ENCODE peak calls at places on chromosomes 6 and 20, in six cellular contexts. One of them, this sample, is unnamed.

GRCh38 chr20:15515706-15516105 is 1057.5 kb downstream of the KIF16B start:
- DNase-seq in cardiac muscle cell: peak; percentile 40
- DNase-seq in BJ: no peak
- DNase-seq in CD4-positive, alpha-beta memory T cell: no peak
- DNase-seq in neural progenitor cell: peak; percentile 11
- DNase-seq in IMR-90: no peak
- DNase-seq in this sample: no peak

GRCh38 chr6:170160031-170160627 is 130.7 kb downstream of the DLL1 start:
- DNase-seq in cardiac muscle cell: no peak
- DNase-seq in BJ: no peak
- DNase-seq in CD4-positive, alpha-beta memory T cell: no peak
- DNase-seq in neural progenitor cell: no peak
- DNase-seq in IMR-90: no peak
- DNase-seq in this sample: peak; percentile 83

GRCh38 chr6:157005940-157006339 is 228.8 kb downstream of the ARID1B start:
- DNase-seq in cardiac muscle cell: no peak
- DNase-seq in BJ: no peak
- DNase-seq in CD4-positive, alpha-beta memory T cell: no peak
- DNase-seq in neural progenitor cell: no peak
- DNase-seq in IMR-90: no peak
- DNase-seq in this sample: no peak

GRCh38 chr6:114291428-114291827 is 51.4 kb downstream of the HS3ST5 start:
- DNase-seq in cardiac muscle cell: no peak
- DNase-seq in BJ: no peak
- DNase-seq in CD4-positive, alpha-beta memory T cell: no peak
- DNase-seq in neural progenitor cell: no peak
- DNase-seq in IMR-90: no peak
- DNase-seq in this sample: no peak

GRCh38 chr20:3751664-3752385 is 15.7 kb downstream of the ADISSP start:
- DNase-seq in cardiac muscle cell: peak; percentile 58
- DNase-seq in BJ: no peak
- DNase-seq in CD4-positive, alpha-beta memory T cell: peak; percentile 34
- DNase-seq in neural progenitor cell: peak; percentile 87
- DNase-seq in IMR-90: no peak
- DNase-seq in this sample: peak; percentile 88

GRCh38 chr20:22866757-22867425 is 168.2 kb upstream of the SSTR4 start:
- DNase-seq in cardiac muscle cell: no peak
- DNase-seq in BJ: no peak
- DNase-seq in CD4-positive, alpha-beta memory T cell: no peak
- DNase-seq in neural progenitor cell: no peak
- DNase-seq in IMR-90: no peak
- DNase-seq in this sample: no peak

GRCh38 chr20:33176101-33176500 is 8.1 kb downstream of the BPIFA2 start:
- DNase-seq in cardiac muscle cell: no peak
- DNase-seq in BJ: no peak
- DNase-seq in CD4-positive, alpha-beta memory T cell: no peak
- DNase-seq in neural progenitor cell: peak; percentile 31
- DNase-seq in IMR-90: no peak
- DNase-seq in this sample: no peak

GRCh38 chr6:4794140-4794707 is 18.0 kb downstream of the CDYL start:
- DNase-seq in cardiac muscle cell: no peak
- DNase-seq in BJ: no peak
- DNase-seq in CD4-positive, alpha-beta memory T cell: no peak
- DNase-seq in neural progenitor cell: peak; percentile 16
- DNase-seq in IMR-90: no peak
- DNase-seq in this sample: peak; percentile 49

GRCh38 chr6:168300975-168301647 is 18.5 kb downstream of the DACT2 start:
- DNase-seq in cardiac muscle cell: no peak
- DNase-seq in BJ: no peak
- DNase-seq in CD4-positive, alpha-beta memory T cell: no peak
- DNase-seq in neural progenitor cell: no peak
- DNase-seq in IMR-90: no peak
- DNase-seq in this sample: no peak

GRCh38 chr6:28941681-28942448 is 18.1 kb upstream of the TRIM27 start:
- DNase-seq in cardiac muscle cell: peak; percentile 60
- DNase-seq in BJ: no peak
- DNase-seq in CD4-positive, alpha-beta memory T cell: no peak
- DNase-seq in neural progenitor cell: peak; percentile 70
- DNase-seq in IMR-90: no peak
- DNase-seq in this sample: peak; percentile 57

GRCh38 chr6:73236147-73236750 is 11.0 kb upstream of the KHDC1L start:
- DNase-seq in cardiac muscle cell: no peak
- DNase-seq in BJ: peak; percentile 94
- DNase-seq in CD4-positive, alpha-beta memory T cell: no peak
- DNase-seq in neural progenitor cell: no peak
- DNase-seq in IMR-90: peak; percentile 97
- DNase-seq in this sample: no peak

GRCh38 chr6:2641044-2641673 is 109.6 kb downstream of the MYLK4 start:
- DNase-seq in cardiac muscle cell: no peak
- DNase-seq in BJ: no peak
- DNase-seq in CD4-positive, alpha-beta memory T cell: no peak
- DNase-seq in neural progenitor cell: no peak
- DNase-seq in IMR-90: no peak
- DNase-seq in this sample: no peak

GRCh38 chr20:61803903-61804804 is 261.5 kb downstream of the TAF4 start:
- DNase-seq in cardiac muscle cell: no peak
- DNase-seq in BJ: no peak
- DNase-seq in CD4-positive, alpha-beta memory T cell: no peak
- DNase-seq in neural progenitor cell: peak; percentile 29
- DNase-seq in IMR-90: peak; percentile 7
- DNase-seq in this sample: peak; percentile 77

GRCh38 chr20:38726849-38727601 is 2.7 kb downstream of the SLC32A1 start:
- DNase-seq in cardiac muscle cell: peak; percentile 88
- DNase-seq in BJ: no peak
- DNase-seq in CD4-positive, alpha-beta memory T cell: peak; percentile 48
- DNase-seq in neural progenitor cell: peak; percentile 93
- DNase-seq in IMR-90: no peak
- DNase-seq in this sample: peak; percentile 97

GRCh38 chr6:112563368-112563767 is 216.2 kb downstream of the RFPL4B start:
- DNase-seq in cardiac muscle cell: peak; percentile 25
- DNase-seq in BJ: no peak
- DNase-seq in CD4-positive, alpha-beta memory T cell: no peak
- DNase-seq in neural progenitor cell: no peak
- DNase-seq in IMR-90: peak; percentile 72
- DNase-seq in this sample: peak; percentile 10

GRCh38 chr6:125453516-125453915 is 151.7 kb upstream of the HDDC2 start:
- DNase-seq in cardiac muscle cell: no peak
- DNase-seq in BJ: no peak
- DNase-seq in CD4-positive, alpha-beta memory T cell: no peak
- DNase-seq in neural progenitor cell: no peak
- DNase-seq in IMR-90: no peak
- DNase-seq in this sample: no peak

GRCh38 chr20:44501448-44501847 is 20.4 kb downstream of the SERINC3 start:
- DNase-seq in cardiac muscle cell: no peak
- DNase-seq in BJ: peak; percentile 47
- DNase-seq in CD4-positive, alpha-beta memory T cell: no peak
- DNase-seq in neural progenitor cell: no peak
- DNase-seq in IMR-90: peak; percentile 91
- DNase-seq in this sample: no peak

GRCh38 chr20:58117944-58118343 is 110.5 kb downstream of the ANKRD60 start:
- DNase-seq in cardiac muscle cell: no peak
- DNase-seq in BJ: no peak
- DNase-seq in CD4-positive, alpha-beta memory T cell: no peak
- DNase-seq in neural progenitor cell: no peak
- DNase-seq in IMR-90: no peak
- DNase-seq in this sample: no peak

GRCh38 chr6:72286911-72287311 is 335.0 kb upstream of the KCNQ5 start:
- DNase-seq in cardiac muscle cell: no peak
- DNase-seq in BJ: peak; percentile 19
- DNase-seq in CD4-positive, alpha-beta memory T cell: no peak
- DNase-seq in neural progenitor cell: no peak
- DNase-seq in IMR-90: peak; percentile 75
- DNase-seq in this sample: no peak

GRCh38 chr6:142940487-142940886 is 4.5 kb downstream of the HIVEP2 start:
- DNase-seq in cardiac muscle cell: no peak
- DNase-seq in BJ: no peak
- DNase-seq in CD4-positive, alpha-beta memory T cell: no peak
- DNase-seq in neural progenitor cell: no peak
- DNase-seq in IMR-90: peak; percentile 73
- DNase-seq in this sample: no peak

GRCh38 chr6:28474441-28475219 is 31.3 kb upstream of the ZSCAN23 start:
- DNase-seq in cardiac muscle cell: peak; percentile 63
- DNase-seq in BJ: peak; percentile 41
- DNase-seq in CD4-positive, alpha-beta memory T cell: no peak
- DNase-seq in neural progenitor cell: peak; percentile 78
- DNase-seq in IMR-90: peak; percentile 92
- DNase-seq in this sample: peak; percentile 65

DNA sequence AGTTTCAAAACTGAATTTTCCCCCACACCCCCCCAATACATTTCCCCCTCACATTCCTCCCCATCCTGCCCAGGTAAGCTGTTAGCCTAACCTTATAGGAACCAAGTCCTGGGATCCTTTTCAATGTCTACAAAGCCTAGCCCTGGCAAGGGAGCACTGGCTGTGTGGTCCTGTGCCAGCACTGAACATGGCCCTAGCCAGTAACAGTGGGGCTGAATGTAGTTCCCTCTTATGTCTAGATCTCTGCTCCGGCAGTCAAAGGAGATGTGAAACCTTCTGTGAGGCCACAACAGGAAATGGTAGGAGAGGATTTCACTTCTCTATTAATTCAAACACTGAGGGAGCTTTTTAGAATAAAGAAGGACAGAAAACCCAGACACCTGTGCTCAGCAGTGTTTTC is 3.4 kb upstream of the HLA-DMB start:
- DNase-seq in cardiac muscle cell: no peak
- DNase-seq in BJ: no peak
- DNase-seq in CD4-positive, alpha-beta memory T cell: peak; percentile 41
- DNase-seq in neural progenitor cell: no peak
- DNase-seq in IMR-90: no peak
- DNase-seq in this sample: no peak
- H3K4me3 ChIP-seq in cardiac muscle cell: no peak overlapping the region
- H3K4me3 ChIP-seq in BJ: no peak overlapping the region
- H3K4me3 ChIP-seq in CD4-positive, alpha-beta memory T cell: peak overlapping the region; percentile 33
- H3K4me3 ChIP-seq in neural progenitor cell: no peak overlapping the region
- H3K4me3 ChIP-seq in IMR-90: no peak overlapping the region
- H3K4me3 ChIP-seq in this sample: no peak overlapping the region

GRCh38 chr6:150280703-150281102 is 88.1 kb upstream of the IYD start:
- DNase-seq in cardiac muscle cell: no peak
- DNase-seq in BJ: no peak
- DNase-seq in CD4-positive, alpha-beta memory T cell: no peak
- DNase-seq in neural progenitor cell: no peak
- DNase-seq in IMR-90: no peak
- DNase-seq in this sample: no peak

GRCh38 chr6:150281767-150282166 is 87.0 kb upstream of the IYD start:
- DNase-seq in cardiac muscle cell: no peak
- DNase-seq in BJ: no peak
- DNase-seq in CD4-positive, alpha-beta memory T cell: no peak
- DNase-seq in neural progenitor cell: no peak
- DNase-seq in IMR-90: no peak
- DNase-seq in this sample: no peak

GRCh38 chr6:150286919-150287318 is 81.9 kb upstream of the IYD start:
- DNase-seq in cardiac muscle cell: no peak
- DNase-seq in BJ: no peak
- DNase-seq in CD4-positive, alpha-beta memory T cell: no peak
- DNase-seq in neural progenitor cell: no peak
- DNase-seq in IMR-90: peak; percentile 7
- DNase-seq in this sample: no peak

GRCh38 chr6:150279533-150279932 is 89.3 kb upstream of the IYD start:
- DNase-seq in cardiac muscle cell: no peak
- DNase-seq in BJ: no peak
- DNase-seq in CD4-positive, alpha-beta memory T cell: no peak
- DNase-seq in neural progenitor cell: no peak
- DNase-seq in IMR-90: no peak
- DNase-seq in this sample: no peak

GRCh38 chr6:150282806-150283205 is 86.0 kb upstream of the IYD start:
- DNase-seq in cardiac muscle cell: no peak
- DNase-seq in BJ: no peak
- DNase-seq in CD4-positive, alpha-beta memory T cell: no peak
- DNase-seq in neural progenitor cell: no peak
- DNase-seq in IMR-90: peak; percentile 13
- DNase-seq in this sample: no peak
- H3K27me3 ChIP-seq in cardiac muscle cell: no peaks in the 10 kb centered on the region
- H3K27me3 ChIP-seq in BJ: peaks cover 3% of the 10 kb centered on the region
- H3K27me3 ChIP-seq in CD4-positive, alpha-beta memory T cell: no peaks in the 10 kb centered on the region
- H3K27me3 ChIP-seq in neural progenitor cell: no peaks in the 10 kb centered on the region
- H3K27me3 ChIP-seq in IMR-90: peaks cover 5% of the 10 kb centered on the region
- H3K27me3 ChIP-seq in this sample: no peaks in the 10 kb centered on the region

GRCh38 chr20:19992996-19993908 is 23.9 kb upstream of the NAA20 start:
- DNase-seq in cardiac muscle cell: no peak
- DNase-seq in BJ: peak; percentile 87
- DNase-seq in CD4-positive, alpha-beta memory T cell: no peak
- DNase-seq in neural progenitor cell: no peak
- DNase-seq in IMR-90: peak; percentile 91
- DNase-seq in this sample: peak; percentile 54
- H3K4me3 ChIP-seq in cardiac muscle cell: no peak overlapping the region
- H3K4me3 ChIP-seq in BJ: no peak overlapping the region
- H3K4me3 ChIP-seq in CD4-positive, alpha-beta memory T cell: no peak overlapping the region
- H3K4me3 ChIP-seq in neural progenitor cell: no peak overlapping the region
- H3K4me3 ChIP-seq in IMR-90: no peak overlapping the region
- H3K4me3 ChIP-seq in this sample: no peak overlapping the region

GRCh38 chr6:15713325-15713724 is 50.5 kb upstream of the DTNBP1 start:
- DNase-seq in cardiac muscle cell: no peak
- DNase-seq in BJ: no peak
- DNase-seq in CD4-positive, alpha-beta memory T cell: no peak
- DNase-seq in neural progenitor cell: peak; percentile 42
- DNase-seq in IMR-90: no peak
- DNase-seq in this sample: no peak

GRCh38 chr6:15715060-15715459 is 52.2 kb upstream of the DTNBP1 start:
- DNase-seq in cardiac muscle cell: no peak
- DNase-seq in BJ: no peak
- DNase-seq in CD4-positive, alpha-beta memory T cell: no peak
- DNase-seq in neural progenitor cell: no peak
- DNase-seq in IMR-90: no peak
- DNase-seq in this sample: no peak

GRCh38 chr6:15714658-15715057 is 51.8 kb upstream of the DTNBP1 start:
- DNase-seq in cardiac muscle cell: no peak
- DNase-seq in BJ: no peak
- DNase-seq in CD4-positive, alpha-beta memory T cell: no peak
- DNase-seq in neural progenitor cell: no peak
- DNase-seq in IMR-90: no peak
- DNase-seq in this sample: no peak

GRCh38 chr6:15716889-15717288 is 54.1 kb upstream of the DTNBP1 start:
- DNase-seq in cardiac muscle cell: no peak
- DNase-seq in BJ: no peak
- DNase-seq in CD4-positive, alpha-beta memory T cell: no peak
- DNase-seq in neural progenitor cell: no peak
- DNase-seq in IMR-90: no peak
- DNase-seq in this sample: no peak

DNA sequence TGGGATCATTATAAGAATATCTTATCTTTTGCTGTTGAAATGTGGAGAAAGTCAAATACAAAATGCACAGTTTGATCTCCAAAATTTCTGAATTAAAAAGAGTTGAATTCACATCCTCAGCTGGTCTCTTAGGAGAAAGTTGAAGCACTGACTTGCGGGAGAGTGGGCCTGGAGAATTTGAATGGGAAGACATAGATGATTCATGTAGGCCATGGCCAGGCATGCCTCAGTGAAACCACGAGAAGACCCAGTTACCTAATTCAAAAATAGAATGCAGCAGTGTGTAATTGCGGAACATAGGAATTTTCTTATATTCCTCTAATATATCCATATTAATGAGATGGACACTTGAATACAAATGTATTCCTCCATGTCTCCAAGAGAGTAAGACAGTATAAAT is 53.0 kb upstream of the DTNBP1 start:
- DNase-seq in cardiac muscle cell: no peak
- DNase-seq in BJ: no peak
- DNase-seq in CD4-positive, alpha-beta memory T cell: no peak
- DNase-seq in neural progenitor cell: no peak
- DNase-seq in IMR-90: no peak
- DNase-seq in this sample: no peak
- H3K27me3 ChIP-seq in cardiac muscle cell: no peaks in the 10 kb centered on the region
- H3K27me3 ChIP-seq in BJ: no peaks in the 10 kb centered on the region
- H3K27me3 ChIP-seq in CD4-positive, alpha-beta memory T cell: no peaks in the 10 kb centered on the region
- H3K27me3 ChIP-seq in neural progenitor cell: no peaks in the 10 kb centered on the region
- H3K27me3 ChIP-seq in IMR-90: peaks cover 16% of the 10 kb centered on the region
- H3K27me3 ChIP-seq in this sample: no peaks in the 10 kb centered on the region

GRCh38 chr6:129493396-129493902 is 216.5 kb downstream of the ARHGAP18 start:
- DNase-seq in cardiac muscle cell: no peak
- DNase-seq in BJ: no peak
- DNase-seq in CD4-positive, alpha-beta memory T cell: no peak
- DNase-seq in neural progenitor cell: no peak
- DNase-seq in IMR-90: peak; percentile 78
- DNase-seq in this sample: no peak
- H3K4me3 ChIP-seq in cardiac muscle cell: no peak overlapping the region
- H3K4me3 ChIP-seq in BJ: no peak overlapping the region
- H3K4me3 ChIP-seq in CD4-positive, alpha-beta memory T cell: no peak overlapping the region
- H3K4me3 ChIP-seq in neural progenitor cell: no peak overlapping the region
- H3K4me3 ChIP-seq in IMR-90: no peak overlapping the region
- H3K4me3 ChIP-seq in this sample: no peak overlapping the region